ENCODE peak calls at places on chromosomes 7 and 10, in seven cellular contexts. M, P, K, V, L, S and T are unnamed samples. For H3K27me3 and H3K36me3, the result is how much of the 10 kb centered on the place peaks cover.

GRCh38 chr10:6498771-6499170 is 81.3 kb downstream of the PRKCQ start:
- DNase-seq in S (no peak), L (no peak), M (no peak), K (no peak), V (no peak), P (no peak), T (no peak)

GRCh38 chr7:142809671-142810070 is 38.9 kb downstream of the PRSS2 start:
- DNase-seq in K (no peak), P (no peak), L (no peak), S (no peak), M (no peak), V (no peak), T (no peak)

GRCh38 chr10:42428534-42428933 is 209.8 kb downstream of the ZNF33B start:
- DNase-seq in P (peak), S (no peak), L (no peak), K (no peak), V (no peak), M (no peak), T (no peak)

GRCh38 chr10:22554481-22555182 is 159.7 kb downstream of the PIP4K2A start:
- DNase-seq in L (no peak), V (peak), K (no peak), M (peak), S (peak), P (no peak), T (no peak)

GRCh38 chr7:30142710-30143109 is 7.9 kb downstream of the MTURN start:
- DNase-seq in K (peak), L (no peak), S (peak), M (no peak), V (peak), P (peak), T (peak)

GRCh38 chr10:123995461-123996131 is 97.8 kb downstream of the CHST15 start:
- DNase-seq in V (peak), L (no peak), M (peak), S (peak), K (peak), P (peak), T (peak)

GRCh38 chr7:29896685-29897411 is 90.5 kb downstream of the WIPF3 start:
- DNase-seq in M (no peak), S (no peak), V (peak), K (peak), P (no peak), L (no peak), T (no peak)

GRCh38 chr10:30256084-30256483 is 93.0 kb downstream of the MTPAP start:
- DNase-seq in K (no peak), M (no peak), P (no peak), V (no peak), L (no peak), S (no peak), T (no peak)

GRCh38 chr10:15329437-15329836 is 41.7 kb downstream of the FAM171A1 start:
- DNase-seq in V (no peak), L (no peak), P (no peak), S (no peak), M (no peak), K (no peak), T (no peak)

GRCh38 chr10:122186822-122187810 is 84.0 kb upstream of the BTBD16 start:
- DNase-seq in L (no peak), V (peak), M (no peak), S (no peak), P (no peak), K (no peak), T (no peak)

GRCh38 chr10:5631936-5632335 is 34.5 kb downstream of the ASB13 start:
- DNase-seq in S (no peak), L (peak), V (no peak), P (no peak), M (no peak), K (no peak), T (no peak)

GRCh38 chr10:132624847-132625839 is 87.6 kb downstream of the INPP5A start:
- DNase-seq in K (no peak), V (peak), L (peak), P (no peak), M (no peak), S (no peak), T (no peak)

GRCh38 chr7:100799037-100799896 is 28.1 kb downstream of the EPHB4 start:
- DNase-seq in K (no peak), V (peak), L (peak), S (peak), P (peak), M (peak), T (peak)

GRCh38 chr7:151867912-151868804 is 8.8 kb downstream of the PRKAG2 start:
- DNase-seq in S (no peak), M (peak), V (no peak), K (no peak), L (no peak), P (no peak), T (peak)

GRCh38 chr10:24153016-24153415 is 55.9 kb upstream of the KIAA1217 start:
- DNase-seq in S (no peak), P (no peak), V (no peak), L (no peak), K (no peak), M (no peak), T (no peak)

GRCh38 chr10:90579602-90580242 is 278.1 kb downstream of the HTR7 start:
- DNase-seq in K (no peak), S (no peak), V (peak), L (no peak), P (peak), M (no peak), T (peak)

GRCh38 chr10:33145451-33146188 is 187.6 kb upstream of the ITGB1 start:
- DNase-seq in L (no peak), M (no peak), K (no peak), V (no peak), S (no peak), P (no peak), T (no peak)

DNA sequence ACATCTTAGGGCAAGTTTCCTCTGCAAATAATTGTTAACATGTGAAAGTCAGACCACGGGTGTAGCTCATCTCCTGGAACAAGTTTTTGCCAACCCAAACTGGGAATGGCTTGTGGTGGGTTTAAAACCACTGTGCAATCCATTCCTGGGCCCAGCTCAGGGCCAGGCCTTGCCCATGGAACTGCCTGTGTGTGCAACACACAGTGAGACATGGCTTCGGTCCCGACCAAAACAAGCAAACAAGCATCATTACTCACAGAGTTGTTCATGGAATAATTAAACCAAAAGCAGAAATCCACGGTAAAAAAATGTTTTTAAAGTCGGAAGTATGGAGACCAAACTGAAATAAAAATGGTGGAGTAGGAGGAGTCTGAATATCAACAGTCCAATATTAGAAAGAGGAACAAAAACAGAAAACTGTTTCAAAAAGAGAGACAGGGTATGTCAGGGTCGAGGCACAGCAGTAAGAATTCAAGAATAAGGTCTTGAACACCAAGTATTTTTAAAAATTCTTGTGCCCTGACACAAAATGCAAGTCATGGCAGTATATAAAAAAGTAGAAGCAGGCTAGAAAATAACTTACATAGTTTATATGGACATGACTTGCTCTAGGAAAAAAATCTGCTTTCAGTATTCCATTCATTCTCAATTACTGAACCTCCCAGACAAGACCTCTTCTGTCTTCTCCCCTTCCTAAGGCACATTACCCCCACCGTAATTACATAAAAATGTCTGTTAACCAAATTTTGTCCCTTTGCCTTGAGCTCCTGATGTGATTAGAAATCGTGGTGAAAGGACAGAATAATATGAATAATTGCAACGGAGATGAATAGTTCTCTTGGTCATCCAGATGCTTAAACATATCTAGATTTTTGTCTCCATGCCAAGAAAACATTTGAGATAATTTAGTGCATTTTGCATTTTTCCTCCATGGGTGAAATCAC is 88.4 kb downstream of the FAS start:
- DNase-seq in S (no peak), V (no peak), M (no peak), L (no peak), P (peak), K (no peak), T (peak)
- H3K4me3 ChIP-seq in S (no peak), V (no peak), M (no peak), L (no peak), P (no peak), K (no peak), T (no peak)

GRCh38 chr10:97090035-97090434 is 95.7 kb downstream of the SLIT1 start:
- DNase-seq in V (no peak), S (no peak), P (no peak), M (no peak), L (no peak), K (no peak), T (no peak)

GRCh38 chr10:97090644-97091043 is 95.1 kb downstream of the SLIT1 start:
- DNase-seq in S (no peak), K (no peak), L (no peak), M (no peak), V (no peak), P (no peak), T (no peak)

GRCh38 chr10:97086530-97086929 is 99.2 kb downstream of the SLIT1 start:
- DNase-seq in S (no peak), L (no peak), P (no peak), K (no peak), M (no peak), V (no peak), T (no peak)

GRCh38 chr10:97087296-97087695 is 98.5 kb downstream of the SLIT1 start:
- DNase-seq in K (no peak), V (no peak), S (no peak), L (no peak), P (no peak), M (no peak), T (no peak)

DNA sequence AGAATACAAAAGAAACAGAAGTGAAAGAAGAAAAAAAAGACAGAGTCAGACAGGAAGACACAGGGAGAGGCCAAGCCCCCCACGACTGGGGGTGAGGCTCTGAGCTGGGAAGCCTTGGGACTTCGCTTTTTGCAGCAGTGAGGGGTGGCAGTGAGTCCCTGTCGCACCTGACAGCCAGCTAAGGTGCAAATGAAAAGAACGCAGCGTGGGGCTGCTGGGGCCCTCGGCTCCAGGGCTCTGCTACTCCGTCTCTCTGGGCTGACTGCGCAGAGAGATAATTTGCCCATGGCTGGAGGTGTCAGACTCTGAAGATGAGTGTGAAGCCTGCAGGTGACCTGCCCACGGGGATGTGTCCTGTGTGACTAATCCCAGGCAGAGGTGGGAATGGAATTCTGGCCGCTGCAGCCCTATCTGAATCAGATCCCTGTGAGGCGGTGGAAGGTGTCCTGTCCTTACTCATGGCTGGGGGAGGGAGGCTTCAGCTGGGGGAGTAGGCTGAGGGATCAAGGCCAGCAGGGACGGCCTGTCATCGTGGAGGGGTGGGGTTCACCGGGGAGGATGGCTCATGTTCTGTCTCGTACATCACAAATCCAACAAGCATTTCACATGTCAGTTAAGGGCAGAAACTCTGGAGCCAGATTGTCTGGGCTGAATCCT is 96.4 kb downstream of the SLIT1 start:
- DNase-seq in K (no peak), V (no peak), M (no peak), S (no peak), P (no peak), L (no peak), T (no peak)
- H3K27me3 ChIP-seq in K (half or more), V (half or more), M (under half), S (under half), P (under half), L (under half), T (under half)

GRCh38 chr10:26505491-26505890 is 67.3 kb downstream of the APBB1IP start:
- DNase-seq in P (no peak), K (no peak), M (no peak), V (no peak), S (no peak), L (no peak), T (no peak)

GRCh38 chr10:26503911-26504310 is 65.8 kb downstream of the APBB1IP start:
- DNase-seq in L (no peak), S (no peak), V (no peak), M (no peak), P (no peak), K (no peak), T (no peak)

GRCh38 chr10:26508016-26508415 is 69.9 kb downstream of the APBB1IP start:
- DNase-seq in S (no peak), P (no peak), L (no peak), M (no peak), V (no peak), K (no peak), T (no peak)

GRCh38 chr10:26507441-26507840 is 69.3 kb downstream of the APBB1IP start:
- DNase-seq in K (no peak), L (no peak), V (no peak), S (no peak), P (no peak), M (no peak), T (no peak)

DNA sequence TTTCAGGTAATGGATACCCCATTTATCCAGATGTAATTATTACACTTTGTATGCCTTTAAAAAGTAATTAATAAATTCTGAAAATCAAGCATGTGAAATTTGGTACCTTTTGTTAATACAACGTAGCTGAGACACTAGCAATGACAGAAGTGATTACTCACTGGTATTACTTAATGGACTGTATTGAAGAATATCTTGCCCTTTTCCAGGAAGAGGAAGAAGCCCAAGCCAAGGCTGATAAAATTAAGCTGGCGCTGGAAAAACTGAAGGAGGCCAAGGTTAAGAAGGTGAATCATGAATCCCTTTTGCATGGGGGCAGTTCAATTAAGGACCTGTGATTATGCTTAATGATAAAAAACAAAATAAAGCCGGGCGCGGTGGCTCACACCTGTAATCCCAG is 64.8 kb downstream of the APBB1IP start:
- DNase-seq in K (no peak), M (no peak), V (no peak), S (no peak), L (no peak), P (no peak), T (no peak)
- H3K36me3 ChIP-seq in K (under half), M (under half), V (under half), S (under half), L (under half), P (half or more), T (under half)

DNA sequence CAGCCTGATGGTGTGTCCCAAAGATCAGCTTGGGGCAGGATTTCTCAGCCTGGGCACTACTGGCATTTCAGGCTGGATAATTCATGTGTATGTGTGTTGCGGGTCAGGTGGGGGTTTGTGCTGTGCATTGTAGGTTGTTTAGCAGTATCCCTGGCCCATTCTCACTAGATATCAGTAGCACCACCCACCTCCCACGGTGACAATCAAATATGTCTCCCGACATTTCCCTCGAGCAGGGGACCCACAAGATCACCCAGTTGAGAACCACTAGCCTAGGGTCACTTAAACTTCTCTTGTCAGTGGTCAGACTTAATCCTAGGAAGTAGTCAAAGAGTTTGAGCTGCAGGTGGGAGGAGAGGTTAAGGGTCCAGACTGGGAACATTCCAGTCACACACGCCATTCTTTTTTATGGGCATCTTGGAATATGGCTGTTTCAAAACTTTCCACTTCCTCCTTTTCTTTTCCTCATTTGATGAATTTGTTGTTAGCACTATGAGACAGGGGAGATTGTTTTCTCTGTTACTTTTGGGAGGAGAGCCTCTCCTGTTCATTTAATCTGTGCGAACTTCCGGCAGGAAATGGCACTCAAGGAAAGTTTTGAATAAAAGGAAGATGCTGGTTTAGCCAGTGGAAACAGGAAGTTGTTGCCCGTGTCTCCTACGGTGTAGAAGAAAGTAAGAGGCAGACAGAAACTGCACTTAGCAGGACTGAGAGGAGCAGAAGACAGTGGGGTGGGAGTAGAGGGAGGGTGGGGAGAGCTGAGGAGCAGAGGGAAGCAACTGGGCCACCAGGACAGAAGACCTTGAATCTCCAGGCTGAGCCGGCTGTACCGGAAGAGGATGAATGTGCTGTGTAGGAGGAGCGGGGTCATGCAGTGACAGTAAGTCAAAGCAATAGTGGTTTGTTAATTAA is 17.6 kb upstream of the EXOC6 start:
- DNase-seq in L (no peak), V (no peak), K (no peak), P (no peak), S (no peak), M (no peak), T (no peak)
- H3K4me3 ChIP-seq in L (no peak), V (no peak), K (no peak), P (no peak), S (no peak), M (no peak), T (no peak)